ENCODE peak calls at places on chromosomes 16 and 17, in six cellular contexts. T is heart right ventricle; A is CD4-positive, alpha-beta memory T cell; K is MM.1S; V is K562; N is neuronal stem cell. M is an unnamed sample.
A peak's percentile ranks its signal among the peaks of the same experiment; 100 is the strongest.

GRCh38 chr17:2808367-2809335 is 12.4 kb downstream of the RAP1GAP2 start:
- DNase-seq in T (no peak), A (no peak), K (no peak), V (no peak), N (no peak), M (no peak)

GRCh38 chr16:69476920-69477418 is 52.5 kb downstream of the CYB5B start:
- DNase-seq in T (no peak), A (no peak), K (no peak), V (no peak), N (no peak), M (no peak)

GRCh38 chr17:36525888-36526287 is 8.8 kb downstream of the MYO19 start:
- DNase-seq in T (no peak), A (no peak), K (no peak), V (no peak), N (no peak), M (no peak)

GRCh38 chr16:68311316-68311620 is 449 bp downstream of the PRMT7 start:
- DNase-seq in T (no peak), A (no peak), K (peak; percentile 71), V (no peak), N (no peak), M (no peak)

GRCh38 chr16:23847938-23848337 is 12.2 kb downstream of the PRKCB start:
- DNase-seq in T (no peak), A (peak; percentile 61), K (no peak), V (no peak), N (no peak), M (peak; percentile 44)

GRCh38 chr16:19240494-19240893 is 45.0 kb upstream of the CLEC19A start:
- DNase-seq in T (no peak), A (no peak), K (no peak), V (no peak), N (no peak), M (no peak)

GRCh38 chr17:3765981-3766380 is 35.0 kb downstream of the ITGAE start:
- DNase-seq in T (no peak), A (no peak), K (no peak), V (no peak), N (no peak), M (no peak)

GRCh38 chr16:51222016-51222415 is 70.9 kb upstream of the SALL1 start:
- DNase-seq in T (no peak), A (no peak), K (no peak), V (no peak), N (no peak), M (no peak)

GRCh38 chr16:25988089-25988488 is 296.3 kb downstream of the HS3ST4 start:
- DNase-seq in T (no peak), A (no peak), K (no peak), V (no peak), N (no peak), M (no peak)

GRCh38 chr17:72515291-72516065 is 394.7 kb downstream of the SOX9 start:
- DNase-seq in T (no peak), A (no peak), K (no peak), V (no peak), N (no peak), M (no peak)

GRCh38 chr16:84180519-84181140 is 6.2 kb downstream of the TAF1C start:
- DNase-seq in T (no peak), A (no peak), K (no peak), V (peak; percentile 47), N (no peak), M (no peak)

GRCh38 chr17:55386931-55387330 is 34.7 kb downstream of the MMD start:
- DNase-seq in T (no peak), A (no peak), K (no peak), V (no peak), N (no peak), M (no peak)

GRCh38 chr17:49051269-49051668 is 54.1 kb downstream of the IGF2BP1 start:
- DNase-seq in T (no peak), A (no peak), K (no peak), V (no peak), N (no peak), M (no peak)

GRCh38 chr16:48912360-48912759 is 302.4 kb upstream of the N4BP1 start:
- DNase-seq in T (no peak), A (no peak), K (peak; percentile 19), V (no peak), N (no peak), M (peak; percentile 4)

GRCh38 chr17:31508310-31509094 is 117.0 kb downstream of the RAB11FIP4 start:
- DNase-seq in T (no peak), A (peak; percentile 80), K (peak; percentile 68), V (no peak), N (no peak), M (no peak)

GRCh38 chr17:47884905-47885735 is 10.9 kb upstream of the SP2 start:
- DNase-seq in T (no peak), A (peak; percentile 22), K (no peak), V (no peak), N (no peak), M (no peak)

GRCh38 chr16:22948603-22949368 is 134.8 kb downstream of the HS3ST2 start:
- DNase-seq in T (peak; percentile 45), A (peak; percentile 17), K (peak; percentile 71), V (peak; percentile 86), N (peak; percentile 58), M (peak; percentile 65)

GRCh38 chr17:57463103-57463885 is 207.0 kb downstream of the MSI2 start:
- DNase-seq in T (no peak), A (no peak), K (no peak), V (peak; percentile 40), N (no peak), M (no peak)

GRCh38 chr16:85754403-85754802 is 3.5 kb upstream of the C16orf74 start:
- DNase-seq in T (no peak), A (no peak), K (no peak), V (no peak), N (no peak), M (peak; percentile 78)

GRCh38 chr16:75550211-75550662 is 5.8 kb downstream of the TMEM231 start:
- DNase-seq in T (no peak), A (peak; percentile 6), K (peak; percentile 39), V (no peak), N (no peak), M (peak; percentile 54)

GRCh38 chr16:78045865-78046581 is 23.7 kb downstream of the CLEC3A start:
- DNase-seq in T (peak; percentile 71), A (peak; percentile 13), K (no peak), V (peak; percentile 59), N (peak; percentile 85), M (no peak)

GRCh38 chr17:59972778-59973177 is 8.2 kb upstream of the RNFT1 start:
- DNase-seq in T (no peak), A (no peak), K (no peak), V (no peak), N (no peak), M (no peak)

GRCh38 chr17:65743313-65743665 is 181.8 kb upstream of the AXIN2 start:
- DNase-seq in T (no peak), A (no peak), K (no peak), V (no peak), N (no peak), M (no peak)

GRCh38 chr17:65741690-65742089 is 180.2 kb upstream of the AXIN2 start:
- DNase-seq in T (no peak), A (peak; percentile 24), K (no peak), V (no peak), N (no peak), M (no peak)

GRCh38 chr17:65739026-65739425 is 177.6 kb upstream of the AXIN2 start:
- DNase-seq in T (no peak), A (no peak), K (no peak), V (no peak), N (no peak), M (no peak)

GRCh38 chr17:65745241-65745640 is 183.8 kb upstream of the AXIN2 start:
- DNase-seq in T (no peak), A (no peak), K (no peak), V (no peak), N (no peak), M (no peak)

DNA sequence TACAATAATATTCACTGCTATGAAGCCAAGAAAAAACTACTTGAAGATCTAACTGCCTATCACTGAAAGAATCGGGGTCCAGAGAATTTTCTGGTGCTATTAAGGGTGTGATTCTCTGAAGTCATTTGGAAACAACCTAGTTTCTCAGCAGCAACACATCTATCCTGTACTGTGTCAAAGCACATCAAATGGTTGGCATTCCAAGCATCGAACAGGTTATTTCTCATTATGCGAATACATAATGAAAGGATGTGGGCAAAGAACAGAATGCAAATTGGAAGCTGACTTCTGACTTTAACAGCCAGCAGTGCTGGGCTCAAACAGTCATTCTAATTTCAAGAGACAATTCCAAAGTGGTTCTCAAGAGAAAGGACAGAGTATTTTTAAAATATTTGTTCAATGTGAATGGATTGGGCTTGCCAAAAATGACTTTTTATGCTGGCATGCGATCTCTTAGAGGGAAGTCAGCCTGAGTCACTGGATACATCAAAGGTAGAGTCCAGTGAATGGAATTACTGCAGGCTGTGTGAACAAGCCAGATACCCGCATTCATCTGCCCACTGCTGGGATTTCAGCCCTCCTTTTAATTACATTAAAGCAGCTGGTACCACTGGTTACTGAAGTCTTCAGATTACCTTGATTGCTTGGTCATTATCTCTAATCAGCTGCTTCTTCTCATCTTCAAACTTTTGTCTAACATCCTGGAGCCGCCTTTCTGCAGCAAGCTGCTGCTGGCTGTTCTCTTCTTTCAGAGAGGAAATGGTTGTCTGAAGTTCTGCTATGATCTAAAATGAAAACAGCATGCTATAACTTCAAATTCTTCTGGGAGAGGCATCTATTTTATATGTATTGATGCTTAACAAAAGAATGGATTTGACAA is 181.2 kb upstream of the AXIN2 start:
- DNase-seq in T (no peak), A (no peak), K (no peak), V (no peak), N (no peak), M (no peak)
- H3K27ac ChIP-seq in T (no peak overlapping the region), A (no peak overlapping the region), K (no peak overlapping the region), V (no peak overlapping the region), N (no peak overlapping the region), M (no peak overlapping the region)

GRCh38 chr16:29852654-29853053 is 10.4 kb downstream of the CDIPT start:
- DNase-seq in T (no peak), A (no peak), K (no peak), V (no peak), N (no peak), M (no peak)
- H3K27ac ChIP-seq in T (peak overlapping the region; percentile 62), A (no peak overlapping the region), K (no peak overlapping the region), V (no peak overlapping the region), N (no peak overlapping the region), M (no peak overlapping the region)

DNA sequence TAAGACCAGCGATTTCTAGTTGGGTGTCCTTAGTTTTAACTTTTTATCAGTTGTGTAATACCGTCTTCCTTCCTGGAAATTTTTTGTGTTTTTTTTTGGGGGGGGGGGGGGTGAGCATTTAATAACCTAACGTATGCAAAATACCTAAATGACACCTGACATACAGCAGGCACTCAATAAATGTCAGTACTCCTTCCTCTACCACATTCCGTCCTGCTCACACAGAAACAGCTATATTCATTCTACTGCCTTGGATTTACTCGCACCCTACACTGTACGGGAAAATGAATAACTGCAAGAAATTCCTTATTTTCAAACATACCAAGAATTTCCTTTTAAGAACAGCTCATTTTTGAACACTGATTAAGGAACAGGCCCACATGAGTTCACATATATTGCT is 5.3 kb downstream of the XYLT1 start:
- DNase-seq in T (no peak), A (no peak), K (no peak), V (no peak), N (no peak), M (no peak)
- H3K27ac ChIP-seq in T (no peak overlapping the region), A (no peak overlapping the region), K (no peak overlapping the region), V (no peak overlapping the region), N (no peak overlapping the region), M (no peak overlapping the region)

DNA sequence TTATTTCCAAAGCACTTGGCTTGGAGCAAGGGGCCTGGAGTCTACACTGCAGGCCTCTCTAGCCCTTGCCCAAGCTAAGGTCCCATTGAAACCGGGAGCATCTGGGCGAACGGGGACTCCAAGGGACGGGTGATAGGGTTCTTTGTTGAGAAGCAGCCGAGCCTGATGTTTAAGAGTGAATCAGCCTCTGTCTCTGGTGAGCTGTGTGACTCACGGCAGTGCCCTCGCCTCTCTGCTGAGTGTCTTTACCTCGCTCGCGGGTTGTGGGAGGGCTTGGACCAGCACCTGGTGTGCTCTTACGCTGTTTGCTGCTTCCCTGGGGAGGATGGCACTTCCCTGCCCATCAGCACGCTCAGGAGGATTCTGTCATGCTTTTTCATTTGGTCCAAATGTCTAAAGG is 1.3 kb downstream of the HGS start:
- DNase-seq in T (no peak), A (no peak), K (peak; percentile 21), V (no peak), N (no peak), M (peak; percentile 31)
- H3K27ac ChIP-seq in T (peak overlapping the region; percentile 91), A (peak overlapping the region; percentile 83), K (no peak overlapping the region), V (peak overlapping the region; percentile 95), N (no peak overlapping the region), M (peak overlapping the region; percentile 41)